ENCODE peak calls at places on chromosomes 13 and 19, in eight cellular contexts. L is neural progenitor cell, A is memory B cell, M is progenitor cell of endocrine pancreas, S is T follicular helper cell, Y is activated T-cell treated with anti-CD3 and anti-CD28 coated beads for 1 hour, W is aorta, P is PC-9. U is an unnamed sample.

GRCh38 chr19:2041686-2042484 is 9.2 kb downstream of the MKNK2 start:
- DNase-seq in L (peak; percentile 98), A (peak; percentile 99), M (peak; percentile 98), S (peak; percentile 100), Y (peak; percentile 99), W (peak; percentile 100), P (no peak), U (peak; percentile 99)

GRCh38 chr19:58572818-58573657 is at the start of gene MZF1:
- DNase-seq in L (peak; percentile 100), A (peak; percentile 99), M (peak; percentile 99), S (peak; percentile 100), Y (peak; percentile 99), W (peak; percentile 100), P (no peak), U (peak; percentile 100)

GRCh38 chr19:30744741-30745475 is 372.7 kb downstream of the ZNF536 start:
- DNase-seq in L (no peak), A (no peak), M (no peak), S (no peak), Y (no peak), W (no peak), P (no peak), U (no peak)

GRCh38 chr13:40377783-40378182 is 288.7 kb downstream of the FOXO1 start:
- DNase-seq in L (no peak), A (no peak), M (no peak), S (no peak), Y (no peak), W (no peak), P (no peak), U (no peak)

GRCh38 chr13:41700790-41701310 is 243.5 kb downstream of the RGCC start:
- DNase-seq in L (no peak), A (no peak), M (no peak), S (no peak), Y (no peak), W (no peak), P (no peak), U (no peak)

GRCh38 chr19:55252760-55253159 is 6.1 kb downstream of the PPP6R1 start:
- DNase-seq in L (no peak), A (no peak), M (no peak), S (no peak), Y (no peak), W (no peak), P (no peak), U (no peak)

GRCh38 chr19:46725036-46725820 is 8.3 kb upstream of the PRKD2 start:
- DNase-seq in L (no peak), A (no peak), M (no peak), S (no peak), Y (no peak), W (no peak), P (peak; percentile 9), U (no peak)

GRCh38 chr19:7944177-7944761 is 803 bp upstream of the TIMM44 start:
- DNase-seq in L (peak; percentile 94), A (peak; percentile 78), M (peak; percentile 71), S (peak; percentile 80), Y (peak; percentile 85), W (peak; percentile 93), P (peak; percentile 89), U (peak; percentile 86)

GRCh38 chr19:33821871-33822270 is 25.2 kb downstream of the KCTD15 start:
- DNase-seq in L (no peak), A (no peak), M (no peak), S (no peak), Y (no peak), W (no peak), P (no peak), U (no peak)

GRCh38 chr13:45370922-45371406 is 30.0 kb upstream of the TPT1 start:
- DNase-seq in L (peak; percentile 87), A (peak; percentile 42), M (peak; percentile 65), S (peak; percentile 28), Y (peak; percentile 49), W (peak; percentile 90), P (no peak), U (peak; percentile 47)

GRCh38 chr19:41578886-41579285 is 2.9 kb downstream of the CEACAM21 start:
- DNase-seq in L (no peak), A (no peak), M (no peak), S (no peak), Y (no peak), W (no peak), P (no peak), U (no peak)

GRCh38 chr13:40456397-40456958 is 210.0 kb downstream of the FOXO1 start:
- DNase-seq in L (peak; percentile 26), A (no peak), M (no peak), S (no peak), Y (no peak), W (no peak), P (no peak), U (no peak)

GRCh38 chr13:76937416-76937815 is 10.9 kb upstream of the ACOD1 start:
- DNase-seq in L (no peak), A (no peak), M (no peak), S (no peak), Y (no peak), W (no peak), P (peak; percentile 61), U (no peak)

GRCh38 chr19:44988896-44989563 is 12.2 kb upstream of the RELB start:
- DNase-seq in L (peak; percentile 79), A (peak; percentile 72), M (peak; percentile 47), S (peak; percentile 58), Y (peak; percentile 51), W (peak; percentile 89), P (peak; percentile 38), U (peak; percentile 69)

GRCh38 chr13:65856464-65856863 is 1373.7 kb downstream of the PCDH9 start:
- DNase-seq in L (no peak), A (no peak), M (no peak), S (no peak), Y (no peak), W (no peak), P (no peak), U (no peak)

GRCh38 chr19:18000480-18000980 is 7.4 kb upstream of the ARRDC2 start:
- DNase-seq in L (peak; percentile 29), A (no peak), M (no peak), S (no peak), Y (no peak), W (no peak), P (no peak), U (no peak)

GRCh38 chr13:34671136-34671535 is 270.9 kb upstream of the NBEA start:
- DNase-seq in L (no peak), A (no peak), M (no peak), S (no peak), Y (no peak), W (no peak), P (no peak), U (no peak)

GRCh38 chr19:16608290-16608704 is 19.7 kb downstream of the MED26 start:
- DNase-seq in L (no peak), A (no peak), M (no peak), S (no peak), Y (no peak), W (no peak), P (no peak), U (no peak)

GRCh38 chr13:49400755-49401659 is 42.9 kb downstream of the CAB39L start:
- DNase-seq in L (peak; percentile 22), A (peak; percentile 3), M (no peak), S (no peak), Y (no peak), W (no peak), P (peak; percentile 95), U (no peak)

GRCh38 chr19:14347999-14348889 is 33.0 kb upstream of the ADGRE5 start:
- DNase-seq in L (peak; percentile 79), A (peak; percentile 60), M (peak; percentile 59), S (peak; percentile 47), Y (peak; percentile 60), W (peak; percentile 90), P (no peak), U (peak; percentile 58)

GRCh38 chr13:38900188-38900587 is 90.4 kb downstream of the STOML3 start:
- DNase-seq in L (peak; percentile 58), A (no peak), M (no peak), S (no peak), Y (no peak), W (no peak), P (no peak), U (peak; percentile 32)

GRCh38 chr13:98214707-98215106 is 37.6 kb upstream of the RNF113B start:
- DNase-seq in L (no peak), A (no peak), M (no peak), S (no peak), Y (no peak), W (no peak), P (peak; percentile 96), U (no peak)

GRCh38 chr13:26340812-26341211 is 86.9 kb downstream of the CDK8 start:
- DNase-seq in L (no peak), A (no peak), M (no peak), S (no peak), Y (no peak), W (no peak), P (no peak), U (no peak)

GRCh38 chr13:51769455-51770127 is 34.4 kb downstream of the DHRS12 start:
- DNase-seq in L (no peak), A (no peak), M (no peak), S (no peak), Y (no peak), W (peak; percentile 85), P (no peak), U (no peak)

U was measured in WERI-Rb-1.